ENCODE peak calls at places on chromosomes 1 and 21, in nine cellular contexts. O is tibial nerve, H is sigmoid colon, A is A549, W is right lobe of liver, G is thoracic aorta, J is lung, I is colonic mucosa, K is astrocyte of the spinal cord. P is an unnamed sample.
A peak's percentile ranks its signal among the peaks of the same experiment; 100 is the strongest.

GRCh38 chr1:166972193-166972592 is 3.1 kb downstream of the ILDR2 start:
- DNase-seq in O (no peak), H (no peak), A (no peak), W (no peak), G (no peak), J (no peak), I (no peak), K (no peak), P (no peak)

GRCh38 chr1:8073116-8073855 is 47.2 kb upstream of the ERRFI1 start:
- DNase-seq in O (peak; percentile 59), H (no peak), A (no peak), W (no peak), G (no peak), J (no peak), I (no peak), K (no peak), P (no peak)

GRCh38 chr1:107626075-107626796 is 338.7 kb downstream of the VAV3 start:
- DNase-seq in O (no peak), H (no peak), A (no peak), W (no peak), G (no peak), J (no peak), I (no peak), K (peak; percentile 38), P (no peak)

GRCh38 chr1:234486858-234487830 is 8.2 kb upstream of the TARBP1 start:
- DNase-seq in O (peak; percentile 53), H (no peak), A (peak; percentile 59), W (no peak), G (no peak), J (no peak), I (peak; percentile 54), K (peak; percentile 71), P (peak; percentile 94)

GRCh38 chr1:12204140-12204539 is 25.7 kb upstream of the VPS13D start:
- DNase-seq in O (no peak), H (no peak), A (no peak), W (no peak), G (no peak), J (no peak), I (no peak), K (no peak), P (no peak)

GRCh38 chr1:17866451-17867029 is 111.4 kb downstream of the ACTL8 start:
- DNase-seq in O (no peak), H (no peak), A (peak; percentile 28), W (no peak), G (no peak), J (no peak), I (no peak), K (peak; percentile 79), P (peak; percentile 90)

GRCh38 chr1:243926803-243927245 is 76.8 kb upstream of the AKT3 start:
- DNase-seq in O (no peak), H (no peak), A (peak; percentile 70), W (no peak), G (no peak), J (no peak), I (no peak), K (peak; percentile 96), P (peak; percentile 94)

GRCh38 chr1:95084317-95085176 is 11.8 kb upstream of the ALG14 start:
- DNase-seq in O (peak; percentile 17), H (no peak), A (peak; percentile 55), W (no peak), G (no peak), J (no peak), I (peak; percentile 40), K (peak; percentile 22), P (peak; percentile 29)

GRCh38 chr1:156673387-156674121 is 3.7 kb downstream of the NES start:
- DNase-seq in O (no peak), H (no peak), A (no peak), W (no peak), G (no peak), J (no peak), I (no peak), K (no peak), P (no peak)

GRCh38 chr21:15080504-15080903 is 15.7 kb upstream of the NRIP1 start:
- DNase-seq in O (no peak), H (no peak), A (no peak), W (no peak), G (no peak), J (no peak), I (no peak), K (no peak), P (no peak)

GRCh38 chr1:54506594-54506993 is 41.4 kb upstream of the ACOT11 start:
- DNase-seq in O (no peak), H (no peak), A (no peak), W (no peak), G (no peak), J (no peak), I (no peak), K (no peak), P (no peak)

GRCh38 chr1:186950547-186950946 is 121.8 kb downstream of the PLA2G4A start:
- DNase-seq in O (no peak), H (no peak), A (peak; percentile 5), W (no peak), G (no peak), J (no peak), I (no peak), K (peak; percentile 35), P (peak; percentile 32)

GRCh38 chr21:42463861-42464515 is 32.0 kb downstream of the RSPH1 start:
- DNase-seq in O (no peak), H (no peak), A (no peak), W (peak; percentile 63), G (no peak), J (peak; percentile 55), I (peak; percentile 76), K (peak; percentile 42), P (peak; percentile 51)

GRCh38 chr1:21926814-21927530 is 10.1 kb downstream of the HSPG2 start:
- DNase-seq in O (peak; percentile 56), H (peak; percentile 92), A (no peak), W (no peak), G (no peak), J (no peak), I (no peak), K (no peak), P (peak; percentile 98)

GRCh38 chr1:153364766-153365678 is 7.4 kb downstream of the S100A9 start:
- DNase-seq in O (no peak), H (no peak), A (no peak), W (no peak), G (no peak), J (no peak), I (no peak), K (no peak), P (no peak)
- H3K4me3 ChIP-seq in O (no peak overlapping the region), H (no peak overlapping the region), A (no peak overlapping the region), W (no peak overlapping the region), G (no peak overlapping the region), J (no peak overlapping the region), I (no peak overlapping the region), K (no peak overlapping the region), P (no peak overlapping the region)

GRCh38 chr1:77511440-77511840 is 171.0 kb downstream of the ZZZ3 start:
- DNase-seq in O (no peak), H (no peak), A (no peak), W (no peak), G (no peak), J (no peak), I (no peak), K (peak; percentile 77), P (peak; percentile 91)

GRCh38 chr1:77513839-77514763 is 168.4 kb downstream of the ZZZ3 start:
- DNase-seq in O (no peak), H (no peak), A (no peak), W (no peak), G (no peak), J (no peak), I (no peak), K (peak; percentile 85), P (peak; percentile 94)

GRCh38 chr1:77509898-77510297 is 172.6 kb downstream of the ZZZ3 start:
- DNase-seq in O (no peak), H (no peak), A (no peak), W (no peak), G (no peak), J (no peak), I (no peak), K (no peak), P (no peak)

GRCh38 chr1:77516106-77516505 is 166.4 kb downstream of the ZZZ3 start:
- DNase-seq in O (no peak), H (no peak), A (no peak), W (no peak), G (no peak), J (no peak), I (no peak), K (no peak), P (no peak)

DNA sequence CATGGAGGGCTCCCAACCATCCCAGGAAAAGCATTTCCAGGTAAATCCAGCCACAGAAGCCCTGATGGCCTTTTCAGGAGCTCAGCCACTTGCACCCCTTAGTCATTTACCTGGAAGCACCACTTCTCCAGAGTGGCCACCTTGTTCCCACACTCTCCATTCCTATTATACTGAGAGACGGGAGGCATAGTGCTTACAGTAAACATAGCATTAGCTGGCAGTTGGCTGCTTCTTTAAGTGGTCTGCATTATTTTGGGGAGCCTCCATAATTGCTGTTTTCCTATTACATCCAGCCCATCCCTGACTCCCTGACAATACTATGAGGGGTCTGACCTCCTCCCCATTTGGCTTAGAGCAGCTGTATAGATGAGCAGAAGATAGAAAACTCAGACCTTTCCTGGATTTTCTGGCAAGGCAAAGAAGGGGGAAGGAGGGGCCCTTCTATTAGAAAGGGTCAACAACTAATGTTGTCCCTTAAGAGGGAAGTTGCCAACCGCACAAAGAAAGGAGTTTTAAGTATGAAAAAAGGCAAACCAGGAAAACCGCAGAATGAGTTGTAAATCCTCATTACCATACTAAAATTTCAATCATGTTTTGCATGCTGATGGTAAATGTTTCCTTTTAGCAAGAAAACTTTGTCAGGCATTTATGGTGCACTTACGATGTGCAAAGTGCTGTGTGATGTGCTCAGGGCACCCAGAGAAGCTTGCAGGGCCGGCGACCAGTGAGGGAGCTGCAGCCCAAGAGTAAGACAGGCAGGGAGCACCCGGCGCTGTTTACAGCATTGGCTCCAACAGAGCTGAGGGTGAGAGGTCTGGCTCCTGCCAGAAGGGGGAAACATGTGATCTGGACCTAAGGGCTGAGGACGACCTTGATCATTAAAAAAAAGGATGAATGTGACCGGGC is 167.3 kb downstream of the ZZZ3 start:
- DNase-seq in O (no peak), H (no peak), A (no peak), W (no peak), G (no peak), J (no peak), I (no peak), K (peak; percentile 59), P (peak; percentile 36)
- TF ChIP-seq CTCF in O (no peak), H (no peak), A (no peak), W (no peak), G (no peak), J (no peak), I (no peak), K (peak; percentile 32), P (peak; percentile 31)

GRCh38 chr1:1000357-1001056 is 610 bp upstream of the HES4 start:
- DNase-seq in O (peak; percentile 57), H (peak; percentile 95), A (no peak), W (peak; percentile 75), G (no peak), J (peak; percentile 69), I (peak; percentile 82), K (peak; percentile 80), P (peak; percentile 69)
- H3K4me3 ChIP-seq in O (peak overlapping the region; percentile 69), H (peak overlapping the region; percentile 92), A (peak overlapping the region; percentile 77), W (peak overlapping the region; percentile 58), G (peak overlapping the region; percentile 98), J (peak overlapping the region; percentile 64), I (peak overlapping the region; percentile 54), K (peak overlapping the region; percentile 51), P (peak overlapping the region; percentile 58)

GRCh38 chr1:65719391-65719790 is 73.3 kb upstream of the PDE4B start:
- DNase-seq in O (no peak), H (no peak), A (no peak), W (no peak), G (no peak), J (no peak), I (no peak), K (no peak), P (no peak)

GRCh38 chr1:65722461-65722860 is 70.2 kb upstream of the PDE4B start:
- DNase-seq in O (no peak), H (no peak), A (no peak), W (no peak), G (no peak), J (no peak), I (no peak), K (no peak), P (no peak)

GRCh38 chr1:65717815-65718454 is 74.8 kb upstream of the PDE4B start:
- DNase-seq in O (no peak), H (no peak), A (no peak), W (no peak), G (no peak), J (no peak), I (peak; percentile 23), K (peak; percentile 45), P (peak; percentile 41)
- TF ChIP-seq CTCF in O (no peak), H (no peak), A (no peak), W (no peak), G (no peak), J (no peak), I (no peak), K (peak; percentile 31), P (peak; percentile 19)

P was measured in fibroblast of the aortic adventitia.